ENCODE peak calls at places on chromosome 18, in ten cellular contexts. Z is HepG2, P is esophagus muscularis mucosa, B is transverse colon, W is ovary, Y is stomach, X is SK-N-SH, H is K562, O is suprapubic skin, J is tibial nerve. K is an unnamed sample.
A peak's percentile ranks its signal among the peaks of the same experiment; 100 is the strongest.

GRCh38 chr18:70419526-70419925 is 130.7 kb downstream of the SOCS6 start:
- DNase-seq in H (no peak), P (no peak), B (no peak), W (no peak), Y (no peak), X (no peak), J (no peak), O (no peak), Z (no peak), K (no peak)

GRCh38 chr18:75200644-75201272 is 8.2 kb downstream of the PTGR3 start:
- DNase-seq in B (no peak), J (no peak), Y (no peak), H (no peak), Z (no peak), X (no peak), P (no peak), W (no peak), O (no peak), K (no peak)

GRCh38 chr18:33839452-33840225 is 261.6 kb downstream of the ASXL3 start:
- DNase-seq in Z (peak; percentile 55), Y (no peak), H (peak; percentile 36), W (no peak), B (peak; percentile 44), X (peak; percentile 46), P (no peak), J (peak; percentile 26), O (no peak), K (no peak)

GRCh38 chr18:10533111-10533510 is 7.3 kb downstream of the NAPG start:
- DNase-seq in H (no peak), J (no peak), W (no peak), P (no peak), Z (no peak), O (no peak), Y (no peak), B (no peak), X (no peak), K (no peak)

GRCh38 chr18:616380-616995 is 19.7 kb downstream of the CLUL1 start:
- DNase-seq in W (no peak), Y (no peak), X (peak; percentile 44), O (no peak), P (no peak), B (no peak), Z (peak; percentile 35), H (peak; percentile 56), J (no peak), K (no peak)

GRCh38 chr18:5309888-5310470 is 14.5 kb upstream of the ZBTB14 start:
- DNase-seq in Z (no peak), P (no peak), J (no peak), Y (no peak), O (no peak), B (no peak), X (no peak), W (no peak), H (no peak), K (no peak)

GRCh38 chr18:28729321-28729720 is 552.4 kb upstream of the CDH2 start:
- DNase-seq in P (no peak), W (no peak), H (no peak), Z (no peak), X (no peak), J (no peak), Y (no peak), B (no peak), O (no peak), K (no peak)

GRCh38 chr18:24014986-24015896 is 687 bp downstream of the TTC39C start:
- DNase-seq in H (no peak), W (peak; percentile 48), Z (peak; percentile 13), B (peak; percentile 54), O (peak; percentile 86), X (peak; percentile 86), J (peak; percentile 20), Y (peak; percentile 47), P (no peak), K (peak; percentile 74)

GRCh38 chr18:47930086-47930843 is at the start of gene SMAD2:
- DNase-seq in X (peak; percentile 90), J (peak; percentile 70), O (peak; percentile 92), Y (peak; percentile 85), Z (peak; percentile 87), H (peak; percentile 79), P (peak; percentile 93), B (peak; percentile 88), W (peak; percentile 80), K (peak; percentile 93)

GRCh38 chr18:76821875-76822509 is 365 bp upstream of the ZNF236 start:
- DNase-seq in Y (peak; percentile 56), P (no peak), B (peak; percentile 60), H (peak; percentile 85), W (peak; percentile 57), O (peak; percentile 85), X (peak; percentile 95), Z (no peak), J (peak; percentile 30), K (peak; percentile 83)

GRCh38 chr18:10732990-10733389 is 207.2 kb downstream of the NAPG start:
- DNase-seq in O (no peak), X (no peak), J (no peak), Z (no peak), P (peak; percentile 5), W (no peak), H (no peak), Y (no peak), B (no peak), K (no peak)

GRCh38 chr18:23689031-23689615 is at the start of gene LAMA3:
- DNase-seq in X (peak; percentile 81), Y (peak; percentile 77), O (no peak), W (peak; percentile 68), Z (no peak), J (no peak), B (peak; percentile 61), P (no peak), H (no peak), K (peak; percentile 77)

GRCh38 chr18:57576316-57576715 is 10.2 kb downstream of the FECH start:
- DNase-seq in P (no peak), H (no peak), J (no peak), B (no peak), W (no peak), Z (no peak), X (no peak), Y (no peak), O (no peak), K (no peak)

GRCh38 chr18:73979742-73980141 is 167.9 kb downstream of the FBXO15 start:
- DNase-seq in J (no peak), W (no peak), Z (no peak), B (no peak), Y (no peak), X (no peak), P (peak; percentile 68), O (no peak), H (no peak), K (no peak)

DNA sequence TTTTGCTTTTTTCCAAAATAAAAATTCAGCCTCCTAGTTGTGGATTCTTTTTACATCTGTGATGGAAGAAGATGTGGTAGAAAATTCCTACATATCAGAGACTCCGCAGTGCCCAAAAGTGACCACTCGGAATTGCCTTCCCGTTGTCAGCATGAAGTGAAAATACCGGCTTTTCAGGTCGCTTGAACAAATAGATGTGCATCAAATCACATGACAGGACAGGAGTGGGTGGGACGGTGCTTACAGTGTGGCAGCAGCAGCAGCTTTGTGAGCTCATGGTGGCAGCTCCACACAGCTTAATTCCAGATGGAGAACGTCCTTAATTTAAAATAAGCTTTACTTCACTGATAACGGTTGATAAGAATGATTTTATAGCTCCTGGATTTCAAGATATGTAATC is 20.3 kb downstream of the SALL3 start:
- DNase-seq in O (no peak), J (no peak), P (peak; percentile 60), X (no peak), Z (no peak), B (no peak), H (no peak), Y (no peak), W (no peak), K (no peak)
- TF ChIP-seq EP300 in O (no peak), J (no peak), P (no peak), X (no peak), Z (no peak), B (no peak), H (no peak), Y (no peak), W (no peak), K (no peak)

DNA sequence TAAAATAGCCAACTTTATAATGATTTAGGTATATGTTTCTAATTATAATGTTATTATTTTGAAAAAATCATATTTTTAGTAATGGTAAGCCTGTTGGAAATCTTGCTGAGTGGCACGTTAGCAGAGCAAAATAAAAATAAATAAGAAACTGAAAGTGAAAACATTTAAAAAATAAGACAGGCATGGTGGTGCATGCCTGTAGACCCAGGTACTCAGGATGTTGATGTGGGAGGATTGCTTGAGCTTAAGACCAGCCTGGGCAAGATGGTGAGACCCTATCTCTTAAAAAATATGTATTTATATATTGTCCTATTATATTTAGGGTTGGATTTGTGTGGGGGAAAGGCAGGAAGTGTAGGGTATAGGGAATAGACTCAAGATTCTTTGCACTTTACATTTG is 15.8 kb upstream of the ANKRD12 start:
- DNase-seq in Z (no peak), H (no peak), B (no peak), O (no peak), X (no peak), J (no peak), Y (no peak), W (no peak), P (no peak), K (no peak)
- H3K36me3 ChIP-seq in Z (peaks cover 56% of the 10 kb centered on the region), H (peaks cover 88% of the 10 kb centered on the region), B (no peaks in the 10 kb centered on the region), O (peaks cover 15% of the 10 kb centered on the region), X (peaks cover 57% of the 10 kb centered on the region), J (no peaks in the 10 kb centered on the region), Y (peaks cover 43% of the 10 kb centered on the region), W (no peaks in the 10 kb centered on the region), P (peaks cover 33% of the 10 kb centered on the region), K (peaks cover 35% of the 10 kb centered on the region)

GRCh38 chr18:12911025-12911927 is 27.2 kb upstream of the PTPN2 start:
- DNase-seq in O (no peak), Z (no peak), W (no peak), J (no peak), B (peak; percentile 35), X (no peak), Y (no peak), H (no peak), P (no peak), K (no peak)
- H3K4me3 ChIP-seq in O (peak overlapping the region; percentile 43), Z (peak overlapping the region; percentile 8), W (no peak overlapping the region), J (peak overlapping the region; percentile 10), B (peak overlapping the region; percentile 12), X (no peak overlapping the region), Y (peak overlapping the region; percentile 51), H (no peak overlapping the region), P (peak overlapping the region; percentile 32), K (peak overlapping the region; percentile 48)

GRCh38 chr18:44149706-44150105 is 531.0 kb upstream of the SETBP1 start:
- DNase-seq in B (no peak), J (no peak), H (no peak), X (no peak), O (no peak), Z (no peak), W (no peak), Y (no peak), P (no peak), K (no peak)
- TF ChIP-seq EP300 in B (no peak), J (no peak), H (no peak), X (peak; percentile 52), O (no peak), Z (no peak), W (no peak), Y (no peak), P (no peak), K (no peak)

GRCh38 chr18:63350230-63350629 is 16.8 kb downstream of the KDSR start:
- DNase-seq in X (no peak), Z (no peak), W (no peak), Y (no peak), P (no peak), B (no peak), H (no peak), J (no peak), O (no peak), K (no peak)
- H3K36me3 ChIP-seq in X (peaks cover 65% of the 10 kb centered on the region), Z (peaks cover 77% of the 10 kb centered on the region), W (no peaks in the 10 kb centered on the region), Y (peaks cover 100% of the 10 kb centered on the region), P (peaks cover 77% of the 10 kb centered on the region), B (peaks cover 2% of the 10 kb centered on the region), H (peaks cover 50% of the 10 kb centered on the region), J (peaks cover 10% of the 10 kb centered on the region), O (peaks cover 75% of the 10 kb centered on the region), K (peaks cover 87% of the 10 kb centered on the region)

K was measured in sigmoid colon.